ENCODE peak calls at places on chromosomes 16 and 17, in four cellular contexts. Y, C, T and X are unnamed samples.

GRCh38 chr16:23152386-23153178 is 3.3 kb upstream of the USP31 start:
- DNase-seq in C (no peak), Y (no peak), T (no peak), X (no peak)

GRCh38 chr17:73311781-73312641 is at the start of gene CDC42EP4:
- DNase-seq in Y (peak), C (peak), T (peak), X (peak)

GRCh38 chr17:39110435-39111136 is 40.9 kb downstream of the PLXDC1 start:
- DNase-seq in Y (no peak), T (no peak), C (peak), X (no peak)

GRCh38 chr16:75108792-75109731 is 7.5 kb downstream of the LDHD start:
- DNase-seq in Y (peak), T (no peak), C (no peak), X (no peak)

GRCh38 chr17:75228305-75228704 is 22.8 kb downstream of the NUP85 start:
- DNase-seq in T (no peak), C (no peak), Y (no peak), X (no peak)

GRCh38 chr17:82287013-82287848 is 13.7 kb upstream of the CSNK1D start:
- DNase-seq in Y (no peak), T (no peak), C (no peak), X (no peak)

GRCh38 chr17:68519911-68520310 is 7.7 kb downstream of the PRKAR1A start:
- DNase-seq in C (peak), Y (no peak), T (no peak), X (no peak)

GRCh38 chr16:85483424-85483823 is 129.7 kb upstream of the GSE1 start:
- DNase-seq in C (no peak), Y (no peak), T (no peak), X (no peak)

GRCh38 chr17:36907407-36907806 is 29.9 kb upstream of the LHX1 start:
- DNase-seq in C (no peak), T (no peak), Y (no peak), X (no peak)

GRCh38 chr17:43006639-43007551 is at the start of gene IFI35:
- DNase-seq in C (peak), Y (peak), T (peak), X (peak)

GRCh38 chr17:43927101-43927935 is 15.0 kb downstream of the PPY start:
- DNase-seq in T (no peak), C (no peak), Y (no peak), X (no peak)

GRCh38 chr17:3857261-3858105 is 11.4 kb upstream of the NCBP3 start:
- DNase-seq in Y (no peak), C (no peak), T (no peak), X (no peak)

GRCh38 chr16:75266738-75267630 is 15.6 kb upstream of the BCAR1 start:
- DNase-seq in C (no peak), Y (no peak), T (no peak), X (no peak)

GRCh38 chr17:63834431-63835166 is 7.1 kb upstream of the FTSJ3 start:
- DNase-seq in T (peak), C (peak), Y (peak), X (peak)

GRCh38 chr17:72624652-72625051 is 467.8 kb downstream of the SLC39A11 start:
- DNase-seq in C (no peak), T (no peak), Y (no peak), X (no peak)

GRCh38 chr17:77728022-77728671 is 230.4 kb upstream of the TNRC6C start:
- DNase-seq in C (no peak), T (no peak), Y (peak), X (no peak)

GRCh38 chr17:68460715-68461114 is 3.4 kb upstream of the WIPI1 start:
- DNase-seq in Y (no peak), T (no peak), C (no peak), X (no peak)

GRCh38 chr16:57711331-57711730 is 16.7 kb downstream of the DRC7 start:
- DNase-seq in Y (no peak), T (no peak), C (no peak), X (no peak)

GRCh38 chr17:38922538-38923291 is 2.7 kb upstream of the LASP1NB start:
- DNase-seq in C (no peak), T (no peak), Y (peak), X (no peak)

GRCh38 chr17:76515291-76515949 is 14.2 kb upstream of the RHBDF2 start:
- DNase-seq in Y (no peak), C (no peak), T (peak), X (peak)

GRCh38 chr16:12899529-12900168 is 1.7 kb upstream of the SHISA9 start:
- DNase-seq in T (no peak), Y (no peak), C (no peak), X (no peak)

GRCh38 chr16:66510298-66510697 is 39.6 kb downstream of the TK2 start:
- DNase-seq in Y (no peak), C (no peak), T (no peak), X (no peak)

GRCh38 chr16:66509576-66509975 is 40.3 kb downstream of the TK2 start:
- DNase-seq in T (no peak), C (no peak), Y (no peak), X (no peak)

GRCh38 chr16:66510711-66511614 is 39.0 kb downstream of the TK2 start:
- DNase-seq in T (no peak), C (no peak), Y (no peak), X (no peak)

GRCh38 chr16:66512589-66513404 is 37.1 kb downstream of the TK2 start:
- DNase-seq in C (no peak), Y (no peak), T (no peak), X (no peak)

GRCh38 chr16:66511615-66512500 is 38.1 kb downstream of the TK2 start:
- DNase-seq in Y (peak), T (no peak), C (no peak), X (no peak)
- TF ChIP-seq CTCF in Y (peak), T (no peak), C (peak), X (no peak)

DNA sequence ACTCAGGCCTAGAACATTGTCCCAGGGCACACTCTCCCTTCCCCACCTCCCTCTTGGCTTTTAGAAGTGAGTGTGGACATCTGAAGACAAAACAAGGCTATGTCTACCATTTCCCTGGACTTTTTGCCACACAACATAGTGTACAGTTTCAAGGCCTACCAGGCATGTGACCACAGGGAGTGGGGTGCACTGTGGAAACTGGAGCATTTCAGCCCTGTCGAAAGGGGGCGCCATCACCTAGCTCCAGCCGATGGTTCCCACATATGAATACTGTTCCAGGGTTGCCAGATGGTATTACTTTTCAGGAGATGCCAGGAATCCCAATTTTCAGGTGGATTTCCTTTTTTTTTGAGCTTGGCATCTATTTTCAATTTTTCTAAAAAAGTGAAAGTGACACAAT is 140.7 kb downstream of the KATNIP start:
- DNase-seq in C (no peak), T (peak), Y (no peak), X (peak)
- TF ChIP-seq CTCF in C (peak), T (peak), Y (peak), X (peak)

DNA sequence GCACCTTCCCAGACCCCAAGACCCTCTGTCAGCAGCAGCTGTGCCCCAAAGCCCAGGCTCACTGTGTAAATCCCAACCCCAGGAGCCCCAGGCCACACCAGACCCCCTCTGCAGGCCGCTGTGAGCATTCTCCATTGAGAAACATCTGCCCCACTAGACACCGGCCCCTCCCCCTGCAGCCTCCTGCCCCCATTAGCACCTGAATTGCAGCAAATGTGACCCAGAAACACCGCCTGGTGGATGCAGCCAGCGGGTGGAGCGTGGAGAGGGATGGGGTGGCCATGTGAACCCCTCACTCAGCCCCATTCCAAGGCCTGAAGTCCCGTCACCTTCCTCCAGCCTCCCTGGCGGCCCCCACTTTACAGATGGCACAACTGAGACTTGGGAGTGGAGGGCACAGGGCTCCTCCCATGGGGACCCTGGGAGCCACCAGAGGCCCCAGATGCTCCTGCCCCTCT is 2.2 kb downstream of the UBALD1 start:
- DNase-seq in C (no peak), Y (peak), T (no peak), X (no peak)
- TF ChIP-seq CTCF in C (peak), Y (peak), T (no peak), X (no peak)

GRCh38 chr16:49330562-49331201 is 42.9 kb upstream of the C16orf78 start:
- DNase-seq in Y (no peak), C (no peak), T (no peak), X (no peak)
- TF ChIP-seq CTCF in Y (no peak), C (no peak), T (no peak), X (no peak)

DNA sequence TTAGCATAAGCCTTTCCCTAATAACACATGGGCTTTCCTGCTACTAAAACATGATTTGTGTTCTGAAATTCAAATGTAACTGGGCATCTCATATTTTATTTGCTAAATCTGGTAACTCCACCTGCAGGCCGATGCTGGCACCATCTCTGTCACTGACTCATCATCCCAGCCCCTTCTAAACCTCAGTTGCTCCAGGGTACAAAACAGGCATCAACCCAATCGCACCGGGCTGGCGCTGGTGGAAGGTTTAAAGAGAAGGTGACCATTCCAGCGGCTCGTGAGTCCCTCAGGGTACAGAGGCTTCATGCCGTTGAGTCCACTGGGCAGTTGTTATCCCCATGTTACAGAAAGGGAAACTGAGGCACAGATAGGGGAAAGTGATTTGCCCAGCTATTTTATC is 27.1 kb downstream of the PPL start:
- DNase-seq in C (no peak), T (no peak), Y (no peak), X (no peak)
- TF ChIP-seq CTCF in C (no peak), T (no peak), Y (no peak), X (no peak)

DNA sequence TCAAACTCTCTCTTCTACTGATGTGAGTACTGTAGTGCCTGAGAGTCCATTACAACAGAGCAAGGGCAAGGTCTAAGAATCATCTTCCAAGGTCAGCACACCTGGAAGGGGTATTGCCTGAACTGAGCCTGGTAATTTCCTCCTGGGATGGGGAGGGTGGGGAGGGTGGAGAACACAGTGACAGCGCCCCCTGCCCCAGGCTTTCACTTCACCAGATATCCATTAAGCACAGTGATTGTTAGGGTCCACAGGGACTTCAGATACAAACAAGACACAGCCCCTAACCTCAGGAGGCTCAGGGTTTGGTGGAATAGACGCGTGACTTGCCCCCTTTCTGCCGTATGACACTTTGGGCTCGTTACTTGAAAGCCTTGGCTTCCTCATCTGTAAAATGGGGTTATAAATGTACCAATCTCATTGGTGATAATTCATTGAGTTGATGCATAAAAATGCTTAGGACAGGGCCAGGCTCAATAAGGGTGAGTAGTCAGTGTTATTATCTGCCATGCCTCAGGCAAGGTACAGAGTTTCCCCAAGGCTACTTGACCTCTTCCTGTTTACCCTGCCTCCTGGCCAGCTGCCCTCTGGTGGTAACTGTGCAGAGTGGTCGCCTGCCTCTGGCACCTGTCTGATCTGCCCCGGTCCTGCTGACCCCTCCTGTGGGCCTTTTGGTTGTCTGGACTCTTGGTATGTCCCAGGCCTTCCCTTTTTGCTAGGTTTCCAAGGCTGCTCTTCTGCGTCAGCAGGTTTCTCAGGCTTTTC is 13.1 kb upstream of the BRD7 start:
- DNase-seq in Y (no peak), C (no peak), T (no peak), X (peak)
- TF ChIP-seq CTCF in Y (no peak), C (no peak), T (peak), X (peak)